ENCODE peak calls at places on chromosomes 16 and 17, in four cellular contexts. D is GM23338; M is H54; X is stimulated activated CD4-positive, alpha-beta T cell treated with anti-CD3 and anti-CD28 coated beads, TNF-alpha, amount 100 ng/mL, for 4 hours. L is an unnamed sample.

GRCh38 chr17:29732613-29733012 is 109.9 kb upstream of the CORO6 start:
- DNase-seq in M (no peak), X (no peak), D (no peak), L (no peak)

GRCh38 chr16:71440669-71441347 is 1.0 kb downstream of the TLE7 start:
- DNase-seq in D (peak), M (no peak), X (no peak), L (no peak)

GRCh38 chr16:80585764-80586163 is 45.0 kb downstream of the DYNLRB2 start:
- DNase-seq in D (no peak), M (no peak), X (no peak), L (no peak)

GRCh38 chr16:71883849-71884638 is at the start of gene ZNF821:
- DNase-seq in M (peak), D (peak), X (no peak), L (peak)

GRCh38 chr17:12768267-12768666 is 21.0 kb upstream of the ARHGAP44 start:
- DNase-seq in M (no peak), X (no peak), D (no peak), L (no peak)

GRCh38 chr16:84368327-84368996 is at the start of gene ATP2C2:
- DNase-seq in X (no peak), M (no peak), D (peak), L (no peak)

GRCh38 chr16:84090212-84090611 is 26.5 kb downstream of the MBTPS1 start:
- DNase-seq in D (no peak), X (no peak), M (no peak), L (no peak)

GRCh38 chr17:16250635-16251034 is 33.6 kb downstream of the PIGL start:
- DNase-seq in D (no peak), X (no peak), M (no peak), L (no peak)

GRCh38 chr17:27760069-27760885 is 40.1 kb downstream of the NOS2 start:
- DNase-seq in M (peak), X (peak), D (peak), L (peak)